ENCODE peak calls at places on chromosomes 7 and 10, in eight cellular contexts. X is lower lobe of right lung; Y is fibroblast of lung; C is pancreas; K is cardiac muscle cell; R is CD8-positive, alpha-beta T cell; D is SJSA1; H is BE2C. S is an unnamed sample. For H3K4me1, the result is how much of the 10 kb centered on the place peaks cover.

GRCh38 chr10:96700477-96701099 is 19.7 kb downstream of the PIK3AP1 start:
- DNase-seq in D (no peak), C (no peak), K (no peak), H (no peak), X (peak), Y (no peak), R (no peak), S (no peak)

GRCh38 chr10:49172204-49173132 is 15.7 kb downstream of the TMEM273 start:
- DNase-seq in C (no peak), K (no peak), Y (no peak), X (no peak), H (no peak), R (no peak), D (no peak), S (no peak)

GRCh38 chr7:133550145-133550544 is 297.3 kb downstream of the EXOC4 start:
- DNase-seq in X (no peak), Y (no peak), C (no peak), R (no peak), K (no peak), H (no peak), D (no peak), S (no peak)

GRCh38 chr10:7587168-7587864 is 79.5 kb downstream of the ITIH5 start:
- DNase-seq in C (no peak), X (no peak), K (no peak), R (peak), D (no peak), Y (no peak), H (no peak), S (no peak)

GRCh38 chr10:79345241-79346011 is 1.8 kb upstream of the PPIF start:
- DNase-seq in Y (no peak), H (no peak), C (no peak), K (no peak), X (no peak), D (peak), R (no peak), S (no peak)

GRCh38 chr10:123639131-123639530 is 27.0 kb upstream of the GPR26 start:
- DNase-seq in D (peak), K (no peak), H (no peak), Y (no peak), R (no peak), X (no peak), C (no peak), S (no peak)

GRCh38 chr10:97596101-97597055 is 6.9 kb downstream of the C10orf62 start:
- DNase-seq in R (no peak), D (peak), C (peak), Y (peak), K (peak), H (no peak), X (no peak), S (no peak)

GRCh38 chr7:122550545-122550944 is 148.4 kb downstream of the RNF133 start:
- DNase-seq in R (no peak), H (no peak), Y (peak), D (no peak), C (no peak), X (no peak), K (peak), S (no peak)

GRCh38 chr7:123522061-123522460 is 12.3 kb downstream of the IQUB start:
- DNase-seq in D (no peak), Y (no peak), C (no peak), H (no peak), K (no peak), R (no peak), X (no peak), S (no peak)

GRCh38 chr10:33621143-33621542 is 286.7 kb upstream of the NRP1 start:
- DNase-seq in C (no peak), R (no peak), X (no peak), K (no peak), H (no peak), D (no peak), Y (no peak), S (no peak)

GRCh38 chr10:4344544-4344994 is 481.4 kb upstream of the AKR1E2 start:
- DNase-seq in D (peak), C (no peak), R (no peak), H (no peak), X (peak), Y (peak), K (peak), S (no peak)

GRCh38 chr10:44956717-44957706 is 2.6 kb upstream of the RASSF4 start:
- DNase-seq in X (no peak), D (peak), Y (no peak), H (no peak), K (no peak), C (no peak), R (peak), S (no peak)

GRCh38 chr7:74495112-74495880 is 41.6 kb downstream of the GTF2IRD1 start:
- DNase-seq in C (no peak), X (no peak), K (no peak), R (no peak), D (no peak), Y (no peak), H (no peak), S (no peak)

GRCh38 chr7:4803397-4804241 is 28.2 kb downstream of the AP5Z1 start:
- DNase-seq in Y (no peak), R (no peak), H (no peak), K (no peak), D (no peak), X (peak), C (no peak), S (no peak)

GRCh38 chr10:21279217-21279575 is 246.3 kb downstream of the SKIDA1 start:
- DNase-seq in R (no peak), H (no peak), K (no peak), C (no peak), Y (no peak), X (no peak), D (no peak), S (no peak)

GRCh38 chr10:6382081-6382480 is 179.3 kb downstream of the PFKFB3 start:
- DNase-seq in C (no peak), X (no peak), Y (peak), R (peak), H (no peak), K (peak), D (no peak), S (no peak)

GRCh38 chr7:32068411-32068905 is 1.7 kb downstream of the PDE1C start:
- DNase-seq in X (no peak), H (no peak), Y (no peak), R (no peak), C (no peak), K (no peak), D (no peak), S (no peak)

GRCh38 chr7:150428671-150429451 is 21.6 kb upstream of the GIMAP8 start:
- DNase-seq in X (no peak), D (peak), K (peak), Y (peak), H (no peak), R (peak), C (peak), S (no peak)

GRCh38 chr10:91162050-91162494 is 58.4 kb upstream of the PCGF5 start:
- DNase-seq in X (no peak), R (no peak), D (no peak), Y (peak), K (peak), H (no peak), C (no peak), S (no peak)

GRCh38 chr7:37285701-37286475 is 162.8 kb downstream of the ELMO1 start:
- DNase-seq in K (peak), R (no peak), D (no peak), X (no peak), C (no peak), H (no peak), Y (no peak), S (no peak)

GRCh38 chr10:12690525-12691139 is 310.9 kb downstream of the CCDC3 start:
- DNase-seq in D (no peak), C (no peak), R (no peak), H (no peak), K (no peak), X (no peak), Y (peak), S (no peak)

DNA sequence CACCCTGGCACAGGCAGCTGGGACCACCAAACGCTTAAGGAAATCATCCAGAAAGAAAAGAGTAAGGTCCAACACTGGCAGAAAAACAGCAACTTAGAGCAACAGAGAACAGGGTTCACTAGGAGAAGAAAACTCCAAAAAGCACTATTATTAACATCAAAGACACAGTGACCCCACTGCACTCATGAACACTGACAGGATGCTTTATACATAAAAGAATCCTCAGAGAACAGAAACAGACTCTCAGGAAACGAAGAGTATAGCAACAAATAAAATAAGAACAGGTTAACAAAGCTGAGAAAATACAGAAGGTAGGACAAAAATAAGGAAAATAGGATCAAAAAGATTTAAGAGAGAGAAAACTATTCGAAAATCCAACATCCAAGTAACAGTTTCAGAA is 258.5 kb downstream of the MAD1L1 start:
- DNase-seq in Y (no peak), C (no peak), D (no peak), K (no peak), R (no peak), X (no peak), H (no peak), S (no peak)
- H3K4me1 ChIP-seq in Y (under half), C (under half), D (under half), K (under half), R (under half), X (under half), H (under half), S (under half)

GRCh38 chr10:102245932-102246251 is 560 bp downstream of the GBF1 start:
- DNase-seq in R (no peak), Y (no peak), K (no peak), H (no peak), D (no peak), C (no peak), X (no peak), S (no peak)

GRCh38 chr10:102243304-102243703 is 2.0 kb upstream of the PITX3 start:
- DNase-seq in K (peak), D (no peak), X (no peak), C (no peak), Y (peak), R (no peak), H (no peak), S (no peak)

GRCh38 chr10:102247724-102248123 is 2.4 kb downstream of the GBF1 start:
- DNase-seq in X (no peak), Y (no peak), K (no peak), H (no peak), D (no peak), R (no peak), C (no peak), S (no peak)

GRCh38 chr10:102246261-102246660 is 929 bp downstream of the GBF1 start:
- DNase-seq in R (no peak), Y (no peak), D (no peak), H (no peak), K (peak), X (no peak), C (no peak), S (no peak)

DNA sequence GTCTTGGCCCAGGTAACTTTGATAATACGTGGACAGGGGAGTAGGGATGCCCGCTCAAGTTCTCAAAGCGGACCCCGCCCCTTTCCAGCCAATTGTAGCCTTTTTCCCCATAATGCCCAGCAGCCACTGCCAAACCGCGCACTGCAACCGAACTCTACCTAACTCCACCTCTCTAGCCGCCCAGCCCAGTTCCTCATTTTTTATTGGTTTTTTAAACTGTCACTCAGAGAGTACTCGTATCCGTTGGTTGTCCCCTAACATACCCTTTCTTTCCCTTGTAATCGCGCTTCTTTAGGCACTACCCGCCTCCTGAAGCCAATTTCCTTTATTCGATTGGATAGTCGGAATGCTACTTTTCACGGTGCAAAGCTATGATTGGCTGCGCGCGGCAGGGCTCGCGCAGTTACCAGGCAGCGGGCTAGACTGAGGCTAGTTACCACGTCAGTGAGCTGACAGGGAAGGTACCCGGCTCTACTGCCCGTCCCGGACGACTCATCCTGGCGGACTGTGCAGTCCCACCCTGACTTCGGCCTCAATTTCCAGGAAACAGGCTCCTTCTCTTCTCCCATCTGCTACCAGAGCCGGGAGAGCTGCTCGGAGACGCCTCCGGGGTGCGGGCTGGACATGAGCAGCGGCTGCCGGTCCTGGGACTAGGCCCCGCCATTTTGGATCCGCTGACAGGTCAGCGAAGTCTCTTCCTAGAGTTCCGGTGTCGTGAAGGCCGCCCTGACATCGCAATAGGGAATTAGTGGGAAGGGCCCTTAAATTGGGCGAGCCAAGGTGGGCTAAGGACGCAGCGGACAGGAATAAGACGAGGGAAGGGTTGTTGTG is at the start of gene GBF1:
- DNase-seq in C (peak), K (peak), X (peak), H (peak), Y (peak), R (peak), D (peak), S (peak)
- H3K4me1 ChIP-seq in C (under half), K (under half), X (half or more), H (under half), Y (under half), R (under half), D (under half), S (under half)

GRCh38 chr7:158811894-158812293 is 17.4 kb downstream of the ESYT2 start:
- DNase-seq in D (no peak), Y (no peak), R (no peak), H (no peak), C (no peak), K (no peak), X (no peak), S (no peak)
- H3K4me1 ChIP-seq in D (under half), Y (under half), R (half or more), H (under half), C (under half), K (under half), X (half or more), S (under half)

DNA sequence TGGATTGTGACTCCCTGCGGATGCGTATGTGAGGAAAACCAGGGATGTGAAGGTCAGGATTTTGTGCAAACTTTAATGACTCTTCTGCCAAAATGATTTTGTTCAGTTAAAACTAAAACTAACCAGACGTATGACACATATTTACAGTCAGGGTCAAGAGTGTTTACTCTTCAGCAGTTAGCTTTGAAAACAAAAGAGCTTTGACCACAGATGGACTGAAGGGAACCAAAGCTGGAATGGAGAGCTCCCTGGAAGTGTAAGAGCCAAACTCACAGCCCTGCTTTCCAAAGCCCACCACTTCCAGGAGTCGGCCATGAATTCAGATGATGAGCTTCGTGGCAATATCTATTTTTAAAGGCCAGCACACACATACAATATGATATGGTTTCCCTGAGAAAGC is 15.5 kb downstream of the SVIL start:
- DNase-seq in D (no peak), K (peak), C (no peak), X (no peak), H (no peak), R (no peak), Y (peak), S (no peak)
- H3K4me1 ChIP-seq in D (under half), K (half or more), C (under half), X (under half), H (under half), R (under half), Y (under half), S (under half)

GRCh38 chr7:6479067-6479466 is 31.3 kb upstream of the DAGLB start:
- DNase-seq in Y (no peak), R (no peak), K (no peak), C (no peak), X (no peak), H (no peak), D (no peak), S (no peak)

GRCh38 chr7:6476596-6477374 is 29.0 kb upstream of the DAGLB start:
- DNase-seq in Y (no peak), C (no peak), X (no peak), D (no peak), H (no peak), R (no peak), K (no peak), S (no peak)

GRCh38 chr7:6475433-6476186 is 27.9 kb upstream of the DAGLB start:
- DNase-seq in D (no peak), Y (no peak), K (no peak), C (no peak), H (no peak), R (no peak), X (no peak), S (no peak)

GRCh38 chr7:6480323-6480660 is 32.5 kb upstream of the DAGLB start:
- DNase-seq in X (no peak), H (no peak), K (no peak), C (no peak), R (no peak), Y (no peak), D (no peak), S (no peak)

DNA sequence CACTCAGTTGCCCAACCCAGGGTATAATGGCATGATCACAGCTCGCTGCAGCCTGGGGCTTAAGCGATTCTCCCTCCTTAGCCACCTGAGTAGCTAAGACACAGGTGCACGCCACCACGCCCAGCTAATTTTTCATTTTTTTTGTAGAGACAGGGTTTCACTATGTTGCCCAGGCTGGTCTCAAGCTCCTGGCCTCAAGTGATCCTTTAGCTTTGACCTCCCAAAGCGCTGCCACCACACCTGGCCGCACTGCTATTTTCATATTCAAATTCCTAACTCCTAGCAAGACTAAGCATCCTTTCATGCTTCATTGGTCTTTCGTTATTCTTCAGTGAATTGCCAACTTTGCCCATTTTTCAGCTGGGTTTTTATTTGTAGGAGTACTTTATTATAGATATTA is 30.4 kb upstream of the DAGLB start:
- DNase-seq in R (no peak), D (no peak), K (no peak), Y (no peak), X (no peak), H (no peak), C (no peak), S (no peak)
- H3K4me1 ChIP-seq in R (under half), D (under half), K (under half), Y (under half), X (half or more), H (under half), C (under half), S (under half)

GRCh38 chr10:127468632-127469031 is 80.5 kb upstream of the NPS start:
- DNase-seq in Y (no peak), K (no peak), R (no peak), X (no peak), H (no peak), C (no peak), D (no peak), S (no peak)

GRCh38 chr10:127470911-127471310 is 78.2 kb upstream of the NPS start:
- DNase-seq in C (no peak), D (no peak), H (no peak), Y (no peak), X (no peak), K (no peak), R (no peak), S (no peak)

GRCh38 chr10:127472976-127473375 is 76.1 kb upstream of the NPS start:
- DNase-seq in D (no peak), Y (no peak), K (no peak), H (no peak), X (no peak), C (no peak), R (no peak), S (no peak)

GRCh38 chr10:127474501-127474900 is 74.6 kb upstream of the NPS start:
- DNase-seq in R (no peak), D (no peak), C (no peak), H (no peak), X (no peak), Y (no peak), K (no peak), S (no peak)
- H3K4me1 ChIP-seq in R (under half), D (under half), C (under half), H (under half), X (under half), Y (under half), K (under half), S (under half)

DNA sequence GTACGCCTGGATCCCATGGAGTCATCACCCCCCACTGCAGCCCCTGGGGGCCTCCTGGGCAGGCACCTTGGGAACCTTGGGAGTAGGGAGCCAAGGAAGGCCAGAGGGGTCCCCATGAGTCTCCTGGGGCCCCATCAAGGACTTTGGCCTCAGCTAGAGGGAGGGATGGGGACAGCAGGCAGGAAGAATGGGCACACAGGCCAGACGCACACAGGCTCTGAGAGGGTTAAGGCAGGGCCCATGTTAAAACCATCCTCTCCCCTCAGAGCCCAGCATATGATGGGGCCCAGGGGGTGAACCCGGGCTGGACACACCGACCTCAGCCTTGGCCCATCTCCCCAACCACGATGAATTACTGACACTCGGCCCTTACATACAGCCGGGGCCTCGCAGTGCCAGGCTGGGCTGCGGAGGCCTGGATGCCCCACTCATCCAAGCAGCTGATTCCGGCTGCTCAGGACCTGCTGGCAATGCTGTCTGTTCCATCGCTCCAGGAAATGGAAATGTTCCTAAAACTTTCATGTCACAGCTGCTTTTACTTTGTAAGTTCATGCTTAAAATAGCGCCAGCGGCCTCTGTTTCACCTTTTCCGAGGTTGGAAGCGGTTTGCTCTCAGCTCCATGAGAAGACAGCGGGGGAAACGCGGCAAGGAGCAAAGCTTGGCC is 17.3 kb upstream of the INPP5A start:
- DNase-seq in K (peak), R (no peak), C (no peak), Y (peak), X (peak), D (no peak), H (no peak), S (peak)
- H3K4me1 ChIP-seq in K (half or more), R (under half), C (under half), Y (under half), X (half or more), D (under half), H (under half), S (under half)